ENCODE peak calls at places on chromosomes 4 and X, in four cellular contexts. V is HepG2, Z is K562, W is GM12878. A is an unnamed sample.

GRCh38 chr4:119897260-119897659 is 169.4 kb downstream of the MAD2L1 start:
- DNase-seq in V (no peak), Z (no peak), W (no peak), A (no peak)

GRCh38 chr4:133424611-133425010 is 275.5 kb downstream of the PCDH10 start:
- DNase-seq in V (no peak), Z (no peak), W (no peak), A (peak)

GRCh38 chr4:110091426-110091825 is 107.0 kb downstream of the ELOVL6 start:
- DNase-seq in V (no peak), Z (no peak), W (no peak), A (no peak)

GRCh38 chrX:138128025-138128671 is 562.2 kb downstream of the ZIC3 start:
- DNase-seq in V (peak), Z (peak), W (no peak), A (peak)

GRCh38 chrX:115367956-115368355 is 78.4 kb downstream of the LUZP4 start:
- DNase-seq in V (no peak), Z (no peak), W (no peak), A (no peak)

GRCh38 chr4:179989975-179990374 is 2253.2 kb upstream of the TENM3 start:
- DNase-seq in V (no peak), Z (no peak), W (peak), A (no peak)

GRCh38 chrX:101619336-101619735 is 1.5 kb upstream of the ARMCX6 start:
- DNase-seq in V (peak), Z (no peak), W (no peak), A (peak)

GRCh38 chr4:103030791-103031190 is 11.3 kb upstream of the SLC9B1 start:
- DNase-seq in V (no peak), Z (no peak), W (no peak), A (no peak)

GRCh38 chrX:117743469-117744251 is 372.9 kb downstream of the KLHL13 start:
- DNase-seq in V (peak), Z (no peak), W (no peak), A (peak)

GRCh38 chr4:1305261-1305711 is 15.6 kb downstream of the MAEA start:
- DNase-seq in V (peak), Z (no peak), W (no peak), A (no peak)

GRCh38 chrX:151039351-151039750 is 56.2 kb downstream of the HMGB3 start:
- DNase-seq in V (no peak), Z (no peak), W (no peak), A (no peak)

GRCh38 chr4:24932831-24933230 is 20.0 kb upstream of the CCDC149 start:
- DNase-seq in V (no peak), Z (no peak), W (no peak), A (no peak)

GRCh38 chr4:100372432-100372831 is 145.4 kb downstream of the EMCN start:
- DNase-seq in V (peak), Z (no peak), W (no peak), A (peak)

DNA sequence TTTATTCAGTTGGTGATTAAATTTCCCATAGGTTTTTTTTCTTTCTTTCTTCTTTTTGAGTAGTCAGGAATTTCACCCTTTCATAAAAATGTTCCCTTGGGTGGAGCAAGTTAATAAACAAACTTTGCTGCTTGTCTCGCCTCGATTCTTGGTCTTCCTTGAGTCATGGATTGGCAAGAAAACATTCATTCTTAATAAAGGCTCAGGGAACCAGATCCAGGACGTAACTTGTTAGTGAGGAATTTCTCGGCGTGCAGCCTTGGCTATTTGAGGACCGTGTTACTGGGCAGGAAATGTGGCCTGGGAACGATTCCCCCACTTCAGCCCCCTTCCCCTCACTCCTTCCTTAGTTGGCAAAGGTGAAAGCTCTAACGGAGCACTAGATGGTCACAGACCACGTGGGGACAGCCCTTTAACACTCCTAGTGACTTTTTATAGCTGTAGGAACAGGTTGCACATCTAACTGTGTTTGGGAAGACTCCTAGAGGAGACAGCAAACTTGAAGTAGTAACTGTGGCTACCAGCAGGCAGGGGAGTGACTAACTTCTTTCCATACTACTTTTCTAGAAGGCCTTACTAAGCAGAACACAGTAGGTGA is 106.8 kb downstream of the UCHL1 start:
- DNase-seq in V (no peak), Z (no peak), W (no peak), A (no peak)
- TF ChIP-seq SP1 in V (no peak), Z (no peak), W (no peak), A (no peak)

GRCh38 chrX:74535211-74535621 is 79.2 kb downstream of the RLIM start:
- DNase-seq in V (peak), Z (peak), W (no peak), A (peak)
- TF ChIP-seq TARDBP in V (no peak), Z (no peak), W (no peak), A (no peak)

GRCh38 chrX:23754664-23755063 is 11.6 kb upstream of the ACOT9 start:
- DNase-seq in V (no peak), Z (no peak), W (no peak), A (no peak)

GRCh38 chrX:23752740-23753435 is 9.8 kb upstream of the ACOT9 start:
- DNase-seq in V (no peak), Z (no peak), W (no peak), A (no peak)

DNA sequence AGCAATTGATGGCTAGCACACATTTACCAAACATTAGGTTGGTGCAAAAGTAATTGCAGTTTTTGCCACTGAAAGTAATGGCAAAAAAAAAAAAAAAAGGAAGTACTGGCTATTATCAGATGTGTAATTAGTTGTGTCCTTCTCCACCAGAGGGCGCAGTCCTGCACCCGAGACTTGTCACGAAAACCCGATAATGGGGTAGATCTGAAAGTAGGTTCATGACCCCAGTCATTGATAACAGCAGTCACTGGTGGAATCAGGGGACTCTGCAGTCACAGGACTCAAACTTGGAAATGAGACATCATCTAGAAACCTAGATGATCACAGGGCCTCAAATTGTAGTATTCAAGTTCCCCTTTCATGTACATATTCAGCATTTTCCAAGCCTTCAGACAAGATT is 13.1 kb upstream of the ACOT9 start:
- DNase-seq in V (peak), Z (peak), W (peak), A (peak)
- TF ChIP-seq SP1 in V (no peak), Z (no peak), W (no peak), A (no peak)

DNA sequence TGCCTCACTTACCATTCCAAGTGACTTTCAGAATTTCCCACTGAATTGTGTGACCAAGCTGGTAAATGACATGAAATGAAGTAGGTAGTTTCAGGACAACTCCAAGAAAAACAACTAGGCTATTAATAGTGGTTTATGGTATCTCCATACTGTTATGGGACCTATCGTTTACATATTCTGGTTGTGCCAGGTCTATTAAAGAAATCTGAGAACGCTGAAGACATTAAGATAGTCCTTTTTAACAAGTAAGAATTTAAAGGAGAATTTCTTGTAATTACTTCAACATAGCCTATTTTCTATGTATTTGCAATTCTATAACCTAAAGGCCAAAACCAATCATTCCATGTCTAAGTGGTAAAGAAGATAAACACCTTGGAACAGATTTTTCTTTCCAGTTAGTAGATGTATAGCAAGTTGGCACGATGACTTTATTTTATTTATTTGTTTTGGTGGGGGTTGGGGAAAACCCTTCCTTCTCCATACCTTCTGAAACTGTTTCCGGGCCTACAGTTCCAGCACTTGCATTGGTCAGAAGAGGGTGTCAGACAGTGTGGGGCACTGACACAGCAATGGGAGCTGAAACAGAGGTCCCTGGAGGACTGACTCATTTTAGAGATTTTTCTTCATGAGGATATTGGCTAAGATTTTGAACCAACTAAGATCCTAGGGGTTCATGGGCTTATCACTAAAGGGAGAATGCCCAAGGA is 7.6 kb upstream of the DCLK2 start:
- DNase-seq in V (no peak), Z (no peak), W (no peak), A (peak)
- TF ChIP-seq TARDBP in V (no peak), Z (no peak), W (no peak), A (no peak)

GRCh38 chr4:82798168-82799005 is at the start of gene SCD5:
- DNase-seq in V (no peak), Z (peak), W (no peak), A (peak)
- TF ChIP-seq SP1 in V (no peak), Z (no peak), W (no peak), A (no peak)

DNA sequence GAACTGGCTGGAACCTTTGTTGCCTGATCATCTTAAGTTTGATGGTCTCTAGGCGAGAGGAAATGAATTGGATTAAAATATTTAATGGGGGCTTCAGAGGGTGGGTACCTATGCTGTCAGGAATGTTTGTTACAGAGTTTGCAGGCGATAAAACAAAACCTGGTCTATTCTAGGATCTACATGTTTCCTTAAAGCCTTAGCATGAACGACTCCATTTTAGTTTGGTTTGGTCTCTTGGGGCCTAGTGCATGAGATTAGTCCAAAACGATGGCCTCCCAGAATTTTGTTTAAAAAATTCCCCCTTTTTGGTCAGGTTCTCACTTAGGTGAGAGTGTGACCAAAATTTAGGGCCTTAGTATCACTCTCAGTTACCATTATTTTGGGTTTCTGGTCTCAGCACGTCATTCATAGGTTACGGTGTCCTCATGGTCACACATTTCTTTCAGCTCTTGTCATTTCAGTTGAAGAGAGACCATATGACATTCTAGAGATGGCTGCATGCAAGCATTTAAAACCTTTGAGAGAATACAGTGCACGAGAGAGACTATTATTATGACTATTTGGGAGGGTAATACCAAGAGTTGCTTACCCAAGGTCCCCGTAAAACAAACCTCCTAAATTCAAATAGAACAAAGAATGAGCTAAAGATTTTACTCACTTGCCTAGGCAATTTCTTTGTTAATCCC is 13.8 kb downstream of the MOB1B start:
- DNase-seq in V (no peak), Z (no peak), W (no peak), A (no peak)
- TF ChIP-seq TARDBP in V (no peak), Z (no peak), W (no peak), A (no peak)

GRCh38 chrX:141314441-141314840 is 72.1 kb upstream of the SPANXC start:
- DNase-seq in V (no peak), Z (no peak), W (no peak), A (no peak)
- TF ChIP-seq SP1 in V (no peak), Z (no peak), W (no peak), A (no peak)

DNA sequence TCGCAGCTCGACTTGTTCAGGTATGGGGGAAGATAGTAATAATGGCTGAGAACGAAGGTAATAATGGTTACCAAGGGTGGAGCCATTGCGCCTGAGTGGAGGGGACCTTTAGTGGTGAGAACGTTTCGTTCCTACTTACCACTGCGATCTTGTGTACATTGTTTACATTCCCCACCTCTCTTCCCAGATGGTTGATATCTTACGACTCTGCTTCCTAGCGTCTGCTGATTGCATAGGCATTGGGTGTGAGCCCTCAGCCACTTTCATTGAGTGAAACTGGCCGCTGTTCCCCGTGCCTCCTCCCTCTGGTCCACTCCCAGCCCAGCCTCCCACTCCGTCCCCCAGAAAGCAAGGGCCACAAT is 850 bp downstream of the IGBP1 start:
- DNase-seq in V (peak), Z (peak), W (no peak), A (peak)
- TF ChIP-seq TARDBP in V (no peak), Z (no peak), W (no peak), A (no peak)

GRCh38 chrX:1207496-1208025 is 4.9 kb downstream of the CRLF2 start:
- DNase-seq in V (no peak), Z (no peak), W (no peak), A (no peak)
- TF ChIP-seq SP1 in V (no peak), Z (no peak), W (no peak), A (no peak)

GRCh38 chr4:163548481-163549243 is 54.2 kb downstream of the TMA16 start:
- DNase-seq in V (peak), Z (peak), W (no peak), A (peak)
- TF ChIP-seq TARDBP in V (no peak), Z (no peak), W (no peak), A (no peak)